ENCODE peak calls at places on chromosomes 5 and 9, in five cellular contexts. One of them, this sample, is unnamed.
A peak's percentile ranks its signal among the peaks of the same experiment; 100 is the strongest.

GRCh38 chr9:124180557-124180956 is 77.2 kb upstream of the NEK6 start:
- DNase-seq in neuronal stem cell: no peak
- DNase-seq in OCI-LY7: no peak
- DNase-seq in bronchial epithelial cell: no peak
- DNase-seq in stimulated activated CD4-positive, alpha-beta T cell treated with anti-CD3 and anti-CD28 coated beads, Interleukin-12 subunit alpha, Interleukin-12 subunit beta, amount 100 ng/mL, for 24 hours: no peak
- DNase-seq in this sample: peak; percentile 71

GRCh38 chr5:97554992-97555981 is 372.2 kb upstream of the RIOK2 start:
- DNase-seq in neuronal stem cell: no peak
- DNase-seq in OCI-LY7: no peak
- DNase-seq in bronchial epithelial cell: peak; percentile 54
- DNase-seq in stimulated activated CD4-positive, alpha-beta T cell treated with anti-CD3 and anti-CD28 coated beads, Interleukin-12 subunit alpha, Interleukin-12 subunit beta, amount 100 ng/mL, for 24 hours: no peak
- DNase-seq in this sample: no peak

GRCh38 chr5:129447968-129448367 is 12.1 kb upstream of the ADAMTS19 start:
- DNase-seq in neuronal stem cell: no peak
- DNase-seq in OCI-LY7: no peak
- DNase-seq in bronchial epithelial cell: no peak
- DNase-seq in stimulated activated CD4-positive, alpha-beta T cell treated with anti-CD3 and anti-CD28 coated beads, Interleukin-12 subunit alpha, Interleukin-12 subunit beta, amount 100 ng/mL, for 24 hours: no peak
- DNase-seq in this sample: no peak

GRCh38 chr5:80194470-80194869 is 61.4 kb downstream of the SERINC5 start:
- DNase-seq in neuronal stem cell: no peak
- DNase-seq in OCI-LY7: peak; percentile 39
- DNase-seq in bronchial epithelial cell: no peak
- DNase-seq in stimulated activated CD4-positive, alpha-beta T cell treated with anti-CD3 and anti-CD28 coated beads, Interleukin-12 subunit alpha, Interleukin-12 subunit beta, amount 100 ng/mL, for 24 hours: no peak
- DNase-seq in this sample: no peak

GRCh38 chr5:38559427-38559826 is 3.0 kb upstream of the LIFR start:
- DNase-seq in neuronal stem cell: no peak
- DNase-seq in OCI-LY7: no peak
- DNase-seq in bronchial epithelial cell: no peak
- DNase-seq in stimulated activated CD4-positive, alpha-beta T cell treated with anti-CD3 and anti-CD28 coated beads, Interleukin-12 subunit alpha, Interleukin-12 subunit beta, amount 100 ng/mL, for 24 hours: no peak
- DNase-seq in this sample: no peak

GRCh38 chr9:19665146-19665863 is 123.5 kb downstream of the SLC24A2 start:
- DNase-seq in neuronal stem cell: no peak
- DNase-seq in OCI-LY7: no peak
- DNase-seq in bronchial epithelial cell: no peak
- DNase-seq in stimulated activated CD4-positive, alpha-beta T cell treated with anti-CD3 and anti-CD28 coated beads, Interleukin-12 subunit alpha, Interleukin-12 subunit beta, amount 100 ng/mL, for 24 hours: no peak
- DNase-seq in this sample: no peak

GRCh38 chr9:107246259-107247254 is 36.5 kb upstream of the RAD23B start:
- DNase-seq in neuronal stem cell: no peak
- DNase-seq in OCI-LY7: peak; percentile 18
- DNase-seq in bronchial epithelial cell: no peak
- DNase-seq in stimulated activated CD4-positive, alpha-beta T cell treated with anti-CD3 and anti-CD28 coated beads, Interleukin-12 subunit alpha, Interleukin-12 subunit beta, amount 100 ng/mL, for 24 hours: no peak
- DNase-seq in this sample: no peak

GRCh38 chr5:134577022-134577795 is 51.7 kb downstream of the JADE2 start:
- DNase-seq in neuronal stem cell: no peak
- DNase-seq in OCI-LY7: no peak
- DNase-seq in bronchial epithelial cell: peak; percentile 56
- DNase-seq in stimulated activated CD4-positive, alpha-beta T cell treated with anti-CD3 and anti-CD28 coated beads, Interleukin-12 subunit alpha, Interleukin-12 subunit beta, amount 100 ng/mL, for 24 hours: no peak
- DNase-seq in this sample: no peak

GRCh38 chr5:148523139-148523538 is 131.2 kb downstream of the HTR4 start:
- DNase-seq in neuronal stem cell: no peak
- DNase-seq in OCI-LY7: no peak
- DNase-seq in bronchial epithelial cell: no peak
- DNase-seq in stimulated activated CD4-positive, alpha-beta T cell treated with anti-CD3 and anti-CD28 coated beads, Interleukin-12 subunit alpha, Interleukin-12 subunit beta, amount 100 ng/mL, for 24 hours: no peak
- DNase-seq in this sample: no peak

GRCh38 chr9:121909111-121909510 is 184.0 kb downstream of the TTLL11 start:
- DNase-seq in neuronal stem cell: no peak
- DNase-seq in OCI-LY7: no peak
- DNase-seq in bronchial epithelial cell: no peak
- DNase-seq in stimulated activated CD4-positive, alpha-beta T cell treated with anti-CD3 and anti-CD28 coated beads, Interleukin-12 subunit alpha, Interleukin-12 subunit beta, amount 100 ng/mL, for 24 hours: no peak
- DNase-seq in this sample: no peak

GRCh38 chr9:133880851-133881634 is 111.1 kb downstream of the VAV2 start:
- DNase-seq in neuronal stem cell: no peak
- DNase-seq in OCI-LY7: no peak
- DNase-seq in bronchial epithelial cell: peak; percentile 86
- DNase-seq in stimulated activated CD4-positive, alpha-beta T cell treated with anti-CD3 and anti-CD28 coated beads, Interleukin-12 subunit alpha, Interleukin-12 subunit beta, amount 100 ng/mL, for 24 hours: no peak
- DNase-seq in this sample: no peak

GRCh38 chr9:86708918-86709835 is 238.1 kb downstream of the GAS1 start:
- DNase-seq in neuronal stem cell: no peak
- DNase-seq in OCI-LY7: no peak
- DNase-seq in bronchial epithelial cell: no peak
- DNase-seq in stimulated activated CD4-positive, alpha-beta T cell treated with anti-CD3 and anti-CD28 coated beads, Interleukin-12 subunit alpha, Interleukin-12 subunit beta, amount 100 ng/mL, for 24 hours: no peak
- DNase-seq in this sample: no peak

GRCh38 chr5:149239917-149240316 is 31.7 kb upstream of the AFAP1L1 start:
- DNase-seq in neuronal stem cell: no peak
- DNase-seq in OCI-LY7: no peak
- DNase-seq in bronchial epithelial cell: no peak
- DNase-seq in stimulated activated CD4-positive, alpha-beta T cell treated with anti-CD3 and anti-CD28 coated beads, Interleukin-12 subunit alpha, Interleukin-12 subunit beta, amount 100 ng/mL, for 24 hours: no peak
- DNase-seq in this sample: no peak

GRCh38 chr5:57441557-57441956 is 41.1 kb downstream of the ACTBL2 start:
- DNase-seq in neuronal stem cell: no peak
- DNase-seq in OCI-LY7: no peak
- DNase-seq in bronchial epithelial cell: peak; percentile 77
- DNase-seq in stimulated activated CD4-positive, alpha-beta T cell treated with anti-CD3 and anti-CD28 coated beads, Interleukin-12 subunit alpha, Interleukin-12 subunit beta, amount 100 ng/mL, for 24 hours: no peak
- DNase-seq in this sample: no peak

GRCh38 chr5:34585601-34586104 is 70.5 kb upstream of the RAI14 start:
- DNase-seq in neuronal stem cell: no peak
- DNase-seq in OCI-LY7: no peak
- DNase-seq in bronchial epithelial cell: peak; percentile 99
- DNase-seq in stimulated activated CD4-positive, alpha-beta T cell treated with anti-CD3 and anti-CD28 coated beads, Interleukin-12 subunit alpha, Interleukin-12 subunit beta, amount 100 ng/mL, for 24 hours: no peak
- DNase-seq in this sample: no peak

GRCh38 chr9:16869961-16870605 is 387 bp downstream of the BNC2 start:
- DNase-seq in neuronal stem cell: no peak
- DNase-seq in OCI-LY7: no peak
- DNase-seq in bronchial epithelial cell: no peak
- DNase-seq in stimulated activated CD4-positive, alpha-beta T cell treated with anti-CD3 and anti-CD28 coated beads, Interleukin-12 subunit alpha, Interleukin-12 subunit beta, amount 100 ng/mL, for 24 hours: no peak
- DNase-seq in this sample: no peak

GRCh38 chr9:22514866-22515265 is 68.2 kb downstream of the DMRTA1 start:
- DNase-seq in neuronal stem cell: no peak
- DNase-seq in OCI-LY7: no peak
- DNase-seq in bronchial epithelial cell: peak; percentile 70
- DNase-seq in stimulated activated CD4-positive, alpha-beta T cell treated with anti-CD3 and anti-CD28 coated beads, Interleukin-12 subunit alpha, Interleukin-12 subunit beta, amount 100 ng/mL, for 24 hours: no peak
- DNase-seq in this sample: no peak

GRCh38 chr9:29129763-29130162 is 1556.5 kb upstream of the C9orf72 start:
- DNase-seq in neuronal stem cell: peak; percentile 31
- DNase-seq in OCI-LY7: peak; percentile 18
- DNase-seq in bronchial epithelial cell: no peak
- DNase-seq in stimulated activated CD4-positive, alpha-beta T cell treated with anti-CD3 and anti-CD28 coated beads, Interleukin-12 subunit alpha, Interleukin-12 subunit beta, amount 100 ng/mL, for 24 hours: no peak
- DNase-seq in this sample: peak; percentile 14

GRCh38 chr5:158970569-158971014 is 129.1 kb downstream of the EBF1 start:
- DNase-seq in neuronal stem cell: no peak
- DNase-seq in OCI-LY7: no peak
- DNase-seq in bronchial epithelial cell: no peak
- DNase-seq in stimulated activated CD4-positive, alpha-beta T cell treated with anti-CD3 and anti-CD28 coated beads, Interleukin-12 subunit alpha, Interleukin-12 subunit beta, amount 100 ng/mL, for 24 hours: no peak
- DNase-seq in this sample: no peak

GRCh38 chr5:105735704-105736103 is 1935.0 kb downstream of the EFNA5 start:
- DNase-seq in neuronal stem cell: no peak
- DNase-seq in OCI-LY7: no peak
- DNase-seq in bronchial epithelial cell: no peak
- DNase-seq in stimulated activated CD4-positive, alpha-beta T cell treated with anti-CD3 and anti-CD28 coated beads, Interleukin-12 subunit alpha, Interleukin-12 subunit beta, amount 100 ng/mL, for 24 hours: no peak
- DNase-seq in this sample: no peak

GRCh38 chr9:21961569-21961968 is 32.6 kb downstream of the CDKN2A start:
- DNase-seq in neuronal stem cell: no peak
- DNase-seq in OCI-LY7: no peak
- DNase-seq in bronchial epithelial cell: no peak
- DNase-seq in stimulated activated CD4-positive, alpha-beta T cell treated with anti-CD3 and anti-CD28 coated beads, Interleukin-12 subunit alpha, Interleukin-12 subunit beta, amount 100 ng/mL, for 24 hours: no peak
- DNase-seq in this sample: no peak

GRCh38 chr5:149322518-149322917 is 22.8 kb upstream of the GRPEL2 start:
- DNase-seq in neuronal stem cell: no peak
- DNase-seq in OCI-LY7: no peak
- DNase-seq in bronchial epithelial cell: no peak
- DNase-seq in stimulated activated CD4-positive, alpha-beta T cell treated with anti-CD3 and anti-CD28 coated beads, Interleukin-12 subunit alpha, Interleukin-12 subunit beta, amount 100 ng/mL, for 24 hours: no peak
- DNase-seq in this sample: no peak

GRCh38 chr9:133690111-133690561 is 48.0 kb downstream of the SARDH start:
- DNase-seq in neuronal stem cell: no peak
- DNase-seq in OCI-LY7: no peak
- DNase-seq in bronchial epithelial cell: peak; percentile 34
- DNase-seq in stimulated activated CD4-positive, alpha-beta T cell treated with anti-CD3 and anti-CD28 coated beads, Interleukin-12 subunit alpha, Interleukin-12 subunit beta, amount 100 ng/mL, for 24 hours: no peak
- DNase-seq in this sample: no peak

GRCh38 chr9:93452710-93453046 is 703 bp downstream of the FAM120AOS start:
- DNase-seq in neuronal stem cell: no peak
- DNase-seq in OCI-LY7: no peak
- DNase-seq in bronchial epithelial cell: no peak
- DNase-seq in stimulated activated CD4-positive, alpha-beta T cell treated with anti-CD3 and anti-CD28 coated beads, Interleukin-12 subunit alpha, Interleukin-12 subunit beta, amount 100 ng/mL, for 24 hours: no peak
- DNase-seq in this sample: peak; percentile 9

GRCh38 chr5:174892742-174893141 is 168.4 kb downstream of the MSX2 start:
- DNase-seq in neuronal stem cell: no peak
- DNase-seq in OCI-LY7: no peak
- DNase-seq in bronchial epithelial cell: no peak
- DNase-seq in stimulated activated CD4-positive, alpha-beta T cell treated with anti-CD3 and anti-CD28 coated beads, Interleukin-12 subunit alpha, Interleukin-12 subunit beta, amount 100 ng/mL, for 24 hours: no peak
- DNase-seq in this sample: no peak

GRCh38 chr5:187042-187431 is 4.3 kb upstream of the LRRC14B start:
- DNase-seq in neuronal stem cell: no peak
- DNase-seq in OCI-LY7: no peak
- DNase-seq in bronchial epithelial cell: no peak
- DNase-seq in stimulated activated CD4-positive, alpha-beta T cell treated with anti-CD3 and anti-CD28 coated beads, Interleukin-12 subunit alpha, Interleukin-12 subunit beta, amount 100 ng/mL, for 24 hours: no peak
- DNase-seq in this sample: no peak

GRCh38 chr5:43433381-43433780 is 21.2 kb upstream of the CCL28 start:
- DNase-seq in neuronal stem cell: no peak
- DNase-seq in OCI-LY7: no peak
- DNase-seq in bronchial epithelial cell: no peak
- DNase-seq in stimulated activated CD4-positive, alpha-beta T cell treated with anti-CD3 and anti-CD28 coated beads, Interleukin-12 subunit alpha, Interleukin-12 subunit beta, amount 100 ng/mL, for 24 hours: no peak
- DNase-seq in this sample: no peak

GRCh38 chr9:90773593-90773992 is 28.0 kb upstream of the SYK start:
- DNase-seq in neuronal stem cell: no peak
- DNase-seq in OCI-LY7: peak; percentile 66
- DNase-seq in bronchial epithelial cell: no peak
- DNase-seq in stimulated activated CD4-positive, alpha-beta T cell treated with anti-CD3 and anti-CD28 coated beads, Interleukin-12 subunit alpha, Interleukin-12 subunit beta, amount 100 ng/mL, for 24 hours: no peak
- DNase-seq in this sample: no peak

GRCh38 chr9:121269030-121269887 is 1.3 kb downstream of the GSN start:
- DNase-seq in neuronal stem cell: no peak
- DNase-seq in OCI-LY7: no peak
- DNase-seq in bronchial epithelial cell: peak; percentile 25
- DNase-seq in stimulated activated CD4-positive, alpha-beta T cell treated with anti-CD3 and anti-CD28 coated beads, Interleukin-12 subunit alpha, Interleukin-12 subunit beta, amount 100 ng/mL, for 24 hours: no peak
- DNase-seq in this sample: no peak

GRCh38 chr5:14416709-14417108 is 164.9 kb upstream of the OTULINL start:
- DNase-seq in neuronal stem cell: no peak
- DNase-seq in OCI-LY7: no peak
- DNase-seq in bronchial epithelial cell: no peak
- DNase-seq in stimulated activated CD4-positive, alpha-beta T cell treated with anti-CD3 and anti-CD28 coated beads, Interleukin-12 subunit alpha, Interleukin-12 subunit beta, amount 100 ng/mL, for 24 hours: no peak
- DNase-seq in this sample: no peak

GRCh38 chr9:137955586-137955985 is 78.0 kb downstream of the CACNA1B start:
- DNase-seq in neuronal stem cell: no peak
- DNase-seq in OCI-LY7: no peak
- DNase-seq in bronchial epithelial cell: no peak
- DNase-seq in stimulated activated CD4-positive, alpha-beta T cell treated with anti-CD3 and anti-CD28 coated beads, Interleukin-12 subunit alpha, Interleukin-12 subunit beta, amount 100 ng/mL, for 24 hours: no peak
- DNase-seq in this sample: no peak